ENCODE peak calls at places on chromosome 14, in seven cellular contexts. L is pancreas, P is bronchial epithelial cell, T is thoracic aorta, V is OCI-LY7, J is AG10803, F is body of pancreas. E is an unnamed sample.

GRCh38 chr14:32820182-32820581 is 118.5 kb upstream of the NPAS3 start:
- DNase-seq in L (no peak), P (no peak), T (no peak), V (no peak), J (no peak), F (no peak), E (peak)

GRCh38 chr14:39368261-39368959 is 63.8 kb downstream of the FBXO33 start:
- DNase-seq in L (peak), P (peak), T (no peak), V (peak), J (peak), F (peak), E (peak)

GRCh38 chr14:96088911-96089310 is 49.7 kb downstream of the C14orf132 start:
- DNase-seq in L (no peak), P (no peak), T (no peak), V (no peak), J (no peak), F (no peak), E (no peak)

GRCh38 chr14:36068777-36069534 is 107.6 kb downstream of the PTCSC3 start:
- DNase-seq in L (no peak), P (peak), T (no peak), V (no peak), J (peak), F (no peak), E (peak)

GRCh38 chr14:89276424-89276975 is 140.5 kb downstream of the FOXN3 start:
- DNase-seq in L (no peak), P (no peak), T (no peak), V (no peak), J (peak), F (no peak), E (peak)

GRCh38 chr14:101499080-101499479 is 62.2 kb upstream of the DIO3 start:
- DNase-seq in L (no peak), P (no peak), T (no peak), V (no peak), J (no peak), F (peak), E (no peak)

GRCh38 chr14:68113328-68113930 is 293.9 kb downstream of the RAD51B start:
- DNase-seq in L (no peak), P (no peak), T (no peak), V (no peak), J (peak), F (no peak), E (peak)

GRCh38 chr14:48490756-48491155 is 815.4 kb upstream of the MDGA2 start:
- DNase-seq in L (no peak), P (no peak), T (no peak), V (no peak), J (no peak), F (no peak), E (no peak)

GRCh38 chr14:25308244-25308643 is 258.3 kb upstream of the STXBP6 start:
- DNase-seq in L (no peak), P (no peak), T (no peak), V (no peak), J (no peak), F (no peak), E (no peak)

GRCh38 chr14:48027115-48027514 is 351.7 kb upstream of the MDGA2 start:
- DNase-seq in L (no peak), P (no peak), T (no peak), V (no peak), J (no peak), F (no peak), E (no peak)

GRCh38 chr14:33916663-33917565 is 34.0 kb downstream of the EGLN3 start:
- DNase-seq in L (no peak), P (peak), T (no peak), V (no peak), J (no peak), F (no peak), E (peak)

GRCh38 chr14:22981090-22982012 is 1.0 kb downstream of the AJUBA start:
- DNase-seq in L (no peak), P (peak), T (no peak), V (no peak), J (no peak), F (peak), E (no peak)

GRCh38 chr14:71138236-71139057 is 231.2 kb downstream of the PCNX1 start:
- DNase-seq in L (no peak), P (no peak), T (no peak), V (no peak), J (peak), F (no peak), E (no peak)

GRCh38 chr14:59146941-59147470 is 41.5 kb upstream of the DAAM1 start:
- DNase-seq in L (no peak), P (no peak), T (no peak), V (no peak), J (no peak), F (no peak), E (no peak)

GRCh38 chr14:63045234-63045611 is at the start of gene KCNH5:
- DNase-seq in L (peak), P (peak), T (no peak), V (no peak), J (peak), F (peak), E (peak)

GRCh38 chr14:24240110-24240918 is 2.1 kb downstream of the TINF2 start:
- DNase-seq in L (no peak), P (no peak), T (no peak), V (no peak), J (no peak), F (no peak), E (no peak)

GRCh38 chr14:61596985-61597384 is 98.3 kb upstream of the HIF1A start:
- DNase-seq in L (no peak), P (no peak), T (no peak), V (no peak), J (no peak), F (no peak), E (peak)

GRCh38 chr14:101733211-101733610 is 28.3 kb upstream of the PPP2R5C start:
- DNase-seq in L (no peak), P (peak), T (no peak), V (no peak), J (peak), F (no peak), E (peak)

GRCh38 chr14:67533754-67534085 is 630 bp downstream of the PLEKHH1 start:
- DNase-seq in L (no peak), P (no peak), T (no peak), V (no peak), J (no peak), F (no peak), E (no peak)

GRCh38 chr14:75991753-75992152 is 6.2 kb downstream of the IFT43 start:
- DNase-seq in L (no peak), P (no peak), T (no peak), V (no peak), J (peak), F (no peak), E (no peak)

GRCh38 chr14:34911209-34912150 is 36.3 kb upstream of the BAZ1A start:
- DNase-seq in L (no peak), P (no peak), T (no peak), V (no peak), J (peak), F (no peak), E (peak)

GRCh38 chr14:105393151-105393550 is 5.2 kb upstream of the TEX22 start:
- DNase-seq in L (no peak), P (no peak), T (no peak), V (no peak), J (no peak), F (no peak), E (no peak)

GRCh38 chr14:100898935-100899840 is 4.3 kb downstream of the RTL1 start:
- DNase-seq in L (peak), P (no peak), T (no peak), V (no peak), J (no peak), F (peak), E (peak)

GRCh38 chr14:32939254-32940065 is 781 bp downstream of the NPAS3 start:
- DNase-seq in L (peak), P (no peak), T (no peak), V (no peak), J (peak), F (peak), E (peak)

GRCh38 chr14:104942586-104942985 is 17.9 kb downstream of the PLD4 start:
- DNase-seq in L (no peak), P (no peak), T (no peak), V (no peak), J (no peak), F (no peak), E (no peak)

DNA sequence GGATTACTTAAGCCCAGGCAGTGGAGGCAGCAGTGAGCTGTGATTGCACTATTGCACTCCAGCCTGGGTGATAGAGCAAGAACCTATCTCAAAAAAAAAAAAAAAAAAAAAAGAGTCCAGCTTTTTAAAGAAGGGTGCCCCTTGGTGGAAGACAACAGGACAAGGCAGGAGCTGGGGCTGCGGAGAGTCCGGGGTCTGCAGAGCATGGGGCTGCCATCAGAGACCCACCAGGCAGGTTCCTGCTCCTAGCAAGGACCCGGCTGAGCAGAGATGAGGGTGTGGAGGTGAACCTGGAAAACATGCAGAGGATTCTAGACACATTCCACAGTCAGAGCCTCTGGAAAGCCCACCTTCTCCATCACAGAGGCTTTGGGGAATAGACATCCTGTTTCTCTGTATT is 21.0 kb upstream of the CIPC start:
- DNase-seq in L (no peak), P (no peak), T (no peak), V (no peak), J (no peak), F (no peak), E (no peak)
- TF ChIP-seq CTCF in L (no peak), P (no peak), T (no peak), V (no peak), J (no peak), F (no peak), E (no peak)

GRCh38 chr14:102930753-102931579 is 8.5 kb downstream of the AMN start:
- DNase-seq in L (no peak), P (peak), T (no peak), V (no peak), J (peak), F (no peak), E (peak)

GRCh38 chr14:102929349-102930137 is 7.1 kb downstream of the AMN start:
- DNase-seq in L (no peak), P (no peak), T (no peak), V (no peak), J (no peak), F (no peak), E (no peak)

GRCh38 chr14:102928412-102929348 is 6.2 kb downstream of the AMN start:
- DNase-seq in L (peak), P (peak), T (no peak), V (peak), J (peak), F (peak), E (peak)

GRCh38 chr14:102931580-102932285 is 9.3 kb downstream of the AMN start:
- DNase-seq in L (no peak), P (no peak), T (no peak), V (no peak), J (no peak), F (no peak), E (no peak)

GRCh38 chr14:102930138-102930752 is 7.8 kb downstream of the AMN start:
- DNase-seq in L (no peak), P (no peak), T (no peak), V (no peak), J (no peak), F (peak), E (no peak)
- H3K4me3 ChIP-seq in L (peak), P (peak), T (peak), V (no peak), J (no peak), F (no peak), E (no peak)

GRCh38 chr14:91419044-91419397 is 1.4 kb upstream of the CCDC88C start:
- DNase-seq in L (no peak), P (no peak), T (no peak), V (no peak), J (no peak), F (no peak), E (no peak)
- TF ChIP-seq CTCF in L (no peak), P (no peak), T (no peak), V (peak), J (no peak), F (no peak), E (no peak)

GRCh38 chr14:38208825-38209562 is 1.3 kb downstream of the SSTR1 start:
- DNase-seq in L (peak), P (no peak), T (no peak), V (no peak), J (peak), F (peak), E (peak)
- H3K4me3 ChIP-seq in L (peak), P (no peak), T (peak), V (no peak), J (peak), F (peak), E (peak)